ENCODE peak calls at places on chromosomes 2 and 18, in seven cellular contexts. One of them, this sample, is unnamed.

GRCh38 chr2:3664925-3665324 is 6.9 kb downstream of the ALLC start:
- DNase-seq in GM12878: no peak
- DNase-seq in spleen: no peak
- DNase-seq in sigmoid colon: no peak
- DNase-seq in HCT116: no peak
- DNase-seq in K562: no peak
- DNase-seq in H1: no peak
- DNase-seq in this sample: no peak

GRCh38 chr2:206937519-206937918 is 1.8 kb upstream of the CPO start:
- DNase-seq in GM12878: peak; percentile 12
- DNase-seq in spleen: no peak
- DNase-seq in sigmoid colon: no peak
- DNase-seq in HCT116: no peak
- DNase-seq in K562: no peak
- DNase-seq in H1: no peak
- DNase-seq in this sample: no peak

GRCh38 chr2:46655551-46656436 is 176.4 kb downstream of the TMEM247 start:
- DNase-seq in GM12878: no peak
- DNase-seq in spleen: no peak
- DNase-seq in sigmoid colon: no peak
- DNase-seq in HCT116: no peak
- DNase-seq in K562: no peak
- DNase-seq in H1: no peak
- DNase-seq in this sample: no peak

GRCh38 chr2:206232287-206233035 is 42.0 kb upstream of the ZDBF2 start:
- DNase-seq in GM12878: no peak
- DNase-seq in spleen: no peak
- DNase-seq in sigmoid colon: no peak
- DNase-seq in HCT116: no peak
- DNase-seq in K562: no peak
- DNase-seq in H1: no peak
- DNase-seq in this sample: no peak

GRCh38 chr2:43068053-43068471 is 158.3 kb downstream of the ZFP36L2 start:
- DNase-seq in GM12878: no peak
- DNase-seq in spleen: peak; percentile 57
- DNase-seq in sigmoid colon: peak; percentile 46
- DNase-seq in HCT116: no peak
- DNase-seq in K562: no peak
- DNase-seq in H1: no peak
- DNase-seq in this sample: peak; percentile 36

GRCh38 chr2:42067521-42067920 is 19.7 kb downstream of the PKDCC start:
- DNase-seq in GM12878: no peak
- DNase-seq in spleen: peak; percentile 13
- DNase-seq in sigmoid colon: no peak
- DNase-seq in HCT116: no peak
- DNase-seq in K562: no peak
- DNase-seq in H1: no peak
- DNase-seq in this sample: no peak

GRCh38 chr2:235468978-235469694 is 24.7 kb upstream of the AGAP1 start:
- DNase-seq in GM12878: no peak
- DNase-seq in spleen: no peak
- DNase-seq in sigmoid colon: peak; percentile 69
- DNase-seq in HCT116: peak; percentile 67
- DNase-seq in K562: no peak
- DNase-seq in H1: no peak
- DNase-seq in this sample: no peak

GRCh38 chr2:161223139-161223732 is 63.0 kb downstream of the TANK start:
- DNase-seq in GM12878: no peak
- DNase-seq in spleen: no peak
- DNase-seq in sigmoid colon: no peak
- DNase-seq in HCT116: peak; percentile 37
- DNase-seq in K562: peak; percentile 24
- DNase-seq in H1: no peak
- DNase-seq in this sample: no peak

GRCh38 chr2:166057363-166058169 is 70.3 kb downstream of the SCN1A start:
- DNase-seq in GM12878: no peak
- DNase-seq in spleen: no peak
- DNase-seq in sigmoid colon: no peak
- DNase-seq in HCT116: no peak
- DNase-seq in K562: peak; percentile 16
- DNase-seq in H1: no peak
- DNase-seq in this sample: no peak

GRCh38 chr18:8525692-8526091 is 83.5 kb upstream of the RAB12 start:
- DNase-seq in GM12878: no peak
- DNase-seq in spleen: no peak
- DNase-seq in sigmoid colon: peak; percentile 50
- DNase-seq in HCT116: no peak
- DNase-seq in K562: peak; percentile 47
- DNase-seq in H1: peak; percentile 7
- DNase-seq in this sample: no peak

GRCh38 chr2:217366996-217367395 is 507.1 kb upstream of the TNP1 start:
- DNase-seq in GM12878: no peak
- DNase-seq in spleen: no peak
- DNase-seq in sigmoid colon: no peak
- DNase-seq in HCT116: no peak
- DNase-seq in K562: no peak
- DNase-seq in H1: no peak
- DNase-seq in this sample: no peak

GRCh38 chr2:13413989-13414388 is 697.3 kb downstream of the TRIB2 start:
- DNase-seq in GM12878: no peak
- DNase-seq in spleen: no peak
- DNase-seq in sigmoid colon: no peak
- DNase-seq in HCT116: no peak
- DNase-seq in K562: no peak
- DNase-seq in H1: no peak
- DNase-seq in this sample: no peak

GRCh38 chr2:177031435-177032222 is 181.0 kb upstream of the HNRNPA3 start:
- DNase-seq in GM12878: no peak
- DNase-seq in spleen: no peak
- DNase-seq in sigmoid colon: no peak
- DNase-seq in HCT116: no peak
- DNase-seq in K562: no peak
- DNase-seq in H1: no peak
- DNase-seq in this sample: no peak

GRCh38 chr2:205721057-205721767 is 38.9 kb downstream of the NRP2 start:
- DNase-seq in GM12878: no peak
- DNase-seq in spleen: no peak
- DNase-seq in sigmoid colon: no peak
- DNase-seq in HCT116: no peak
- DNase-seq in K562: peak; percentile 10
- DNase-seq in H1: no peak
- DNase-seq in this sample: no peak

GRCh38 chr2:207316906-207317305 is 151.2 kb upstream of the KLF7 start:
- DNase-seq in GM12878: no peak
- DNase-seq in spleen: no peak
- DNase-seq in sigmoid colon: no peak
- DNase-seq in HCT116: no peak
- DNase-seq in K562: no peak
- DNase-seq in H1: no peak
- DNase-seq in this sample: no peak

GRCh38 chr2:188294547-188294946 is 2.9 kb downstream of the GULP1 start:
- DNase-seq in GM12878: no peak
- DNase-seq in spleen: no peak
- DNase-seq in sigmoid colon: no peak
- DNase-seq in HCT116: no peak
- DNase-seq in K562: no peak
- DNase-seq in H1: no peak
- DNase-seq in this sample: no peak

GRCh38 chr2:188293601-188294482 is 2.2 kb downstream of the GULP1 start:
- DNase-seq in GM12878: no peak
- DNase-seq in spleen: no peak
- DNase-seq in sigmoid colon: peak; percentile 90
- DNase-seq in HCT116: peak; percentile 84
- DNase-seq in K562: peak; percentile 24
- DNase-seq in H1: no peak
- DNase-seq in this sample: peak; percentile 36

GRCh38 chr2:188291617-188292445 is at the start of gene GULP1:
- DNase-seq in GM12878: no peak
- DNase-seq in spleen: peak; percentile 77
- DNase-seq in sigmoid colon: peak; percentile 90
- DNase-seq in HCT116: no peak
- DNase-seq in K562: peak; percentile 72
- DNase-seq in H1: no peak
- DNase-seq in this sample: peak; percentile 44

GRCh38 chr2:188291142-188291616 is 495 bp upstream of the GULP1 start:
- DNase-seq in GM12878: no peak
- DNase-seq in spleen: no peak
- DNase-seq in sigmoid colon: no peak
- DNase-seq in HCT116: no peak
- DNase-seq in K562: no peak
- DNase-seq in H1: no peak
- DNase-seq in this sample: no peak

DNA sequence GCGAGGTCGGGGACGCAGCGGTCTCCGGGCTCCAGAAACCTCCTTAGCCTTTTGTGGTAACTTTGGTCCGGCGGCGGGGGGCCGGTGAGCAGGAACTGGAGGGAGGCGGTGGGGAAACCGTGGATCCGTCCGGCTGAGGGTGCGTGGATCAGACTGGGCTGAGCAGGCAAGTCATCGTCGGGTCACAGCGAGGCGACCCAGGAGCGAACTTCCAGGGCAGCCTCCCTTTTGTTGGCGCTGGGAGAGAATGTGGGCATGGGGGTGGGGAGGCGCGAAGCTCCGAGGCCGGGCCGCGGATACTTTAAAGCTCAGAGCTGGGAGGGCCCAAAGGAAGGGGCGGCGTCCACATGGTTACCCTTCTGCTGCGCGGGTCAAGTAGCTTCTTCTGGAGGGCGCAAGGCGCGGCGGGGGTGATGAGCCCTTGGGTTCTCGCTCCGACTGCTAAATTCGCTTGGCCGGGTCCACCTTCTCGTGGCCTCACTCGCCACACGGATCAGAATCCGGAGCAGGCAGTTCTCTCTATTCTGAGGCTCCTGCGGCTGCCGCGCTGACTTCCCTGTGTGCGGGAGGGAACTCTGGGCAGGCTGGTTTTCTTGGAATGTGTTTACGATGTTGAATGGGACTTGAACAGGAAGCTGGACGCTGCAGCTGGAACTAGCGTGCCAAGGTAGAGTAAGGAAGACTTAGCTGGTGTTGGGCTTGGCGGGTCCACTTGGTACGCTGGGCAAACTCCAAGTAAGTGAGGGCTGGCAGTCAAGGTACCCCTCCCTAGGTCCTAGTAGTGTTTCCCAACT is 969 bp downstream of the GULP1 start:
- DNase-seq in GM12878: no peak
- DNase-seq in spleen: peak; percentile 71
- DNase-seq in sigmoid colon: peak; percentile 90
- DNase-seq in HCT116: peak; percentile 81
- DNase-seq in K562: peak; percentile 41
- DNase-seq in H1: no peak
- DNase-seq in this sample: peak; percentile 80
- TF ChIP-seq POLR2AphosphoS5 in GM12878: no peak
- TF ChIP-seq POLR2AphosphoS5 in spleen: peak; percentile 68
- TF ChIP-seq POLR2AphosphoS5 in sigmoid colon: peak; percentile 69
- TF ChIP-seq POLR2AphosphoS5 in HCT116: peak; percentile 92
- TF ChIP-seq POLR2AphosphoS5 in K562: no peak
- TF ChIP-seq POLR2AphosphoS5 in H1: peak; percentile 91
- TF ChIP-seq POLR2AphosphoS5 in this sample: peak; percentile 79

GRCh38 chr18:31099490-31100230 is 2.6 kb downstream of the DSC2 start:
- DNase-seq in GM12878: no peak
- DNase-seq in spleen: no peak
- DNase-seq in sigmoid colon: no peak
- DNase-seq in HCT116: no peak
- DNase-seq in K562: no peak
- DNase-seq in H1: no peak
- DNase-seq in this sample: no peak

GRCh38 chr18:31100598-31101147 is 1.5 kb downstream of the DSC2 start:
- DNase-seq in GM12878: no peak
- DNase-seq in spleen: peak; percentile 75
- DNase-seq in sigmoid colon: no peak
- DNase-seq in HCT116: no peak
- DNase-seq in K562: peak; percentile 49
- DNase-seq in H1: no peak
- DNase-seq in this sample: peak; percentile 19

GRCh38 chr18:31102941-31103340 is 720 bp upstream of the DSC2 start:
- DNase-seq in GM12878: no peak
- DNase-seq in spleen: no peak
- DNase-seq in sigmoid colon: no peak
- DNase-seq in HCT116: no peak
- DNase-seq in K562: no peak
- DNase-seq in H1: no peak
- DNase-seq in this sample: no peak

GRCh38 chr18:31102020-31102684 is at the start of gene DSC2:
- DNase-seq in GM12878: no peak
- DNase-seq in spleen: peak; percentile 86
- DNase-seq in sigmoid colon: no peak
- DNase-seq in HCT116: no peak
- DNase-seq in K562: peak; percentile 68
- DNase-seq in H1: no peak
- DNase-seq in this sample: peak; percentile 55

GRCh38 chr18:31101148-31102019 is 837 bp downstream of the DSC2 start:
- DNase-seq in GM12878: no peak
- DNase-seq in spleen: peak; percentile 91
- DNase-seq in sigmoid colon: peak; percentile 80
- DNase-seq in HCT116: no peak
- DNase-seq in K562: peak; percentile 80
- DNase-seq in H1: no peak
- DNase-seq in this sample: peak; percentile 61
- TF ChIP-seq POLR2A in GM12878: no peak
- TF ChIP-seq POLR2A in spleen: no peak
- TF ChIP-seq POLR2A in sigmoid colon: no peak
- TF ChIP-seq POLR2A in HCT116: no peak
- TF ChIP-seq POLR2A in K562: peak; percentile 77
- TF ChIP-seq POLR2A in H1: peak; percentile 67
- TF ChIP-seq POLR2A in this sample: no peak

GRCh38 chr2:132416996-132417395 is 391 bp downstream of the GPR39 start:
- DNase-seq in GM12878: no peak
- DNase-seq in spleen: no peak
- DNase-seq in sigmoid colon: no peak
- DNase-seq in HCT116: no peak
- DNase-seq in K562: no peak
- DNase-seq in H1: no peak
- DNase-seq in this sample: no peak

GRCh38 chr2:132424526-132425121 is 8.0 kb downstream of the GPR39 start:
- DNase-seq in GM12878: no peak
- DNase-seq in spleen: no peak
- DNase-seq in sigmoid colon: no peak
- DNase-seq in HCT116: no peak
- DNase-seq in K562: no peak
- DNase-seq in H1: no peak
- DNase-seq in this sample: no peak

GRCh38 chr2:132417430-132418035 is 928 bp downstream of the GPR39 start:
- DNase-seq in GM12878: no peak
- DNase-seq in spleen: peak; percentile 75
- DNase-seq in sigmoid colon: no peak
- DNase-seq in HCT116: no peak
- DNase-seq in K562: no peak
- DNase-seq in H1: no peak
- DNase-seq in this sample: no peak

GRCh38 chr2:132420776-132421175 is 4.2 kb downstream of the GPR39 start:
- DNase-seq in GM12878: no peak
- DNase-seq in spleen: no peak
- DNase-seq in sigmoid colon: no peak
- DNase-seq in HCT116: no peak
- DNase-seq in K562: no peak
- DNase-seq in H1: no peak
- DNase-seq in this sample: no peak

GRCh38 chr2:132421198-132421780 is 4.7 kb downstream of the GPR39 start:
- DNase-seq in GM12878: no peak
- DNase-seq in spleen: no peak
- DNase-seq in sigmoid colon: no peak
- DNase-seq in HCT116: no peak
- DNase-seq in K562: no peak
- DNase-seq in H1: no peak
- DNase-seq in this sample: no peak
- TF ChIP-seq CTCF in GM12878: no peak
- TF ChIP-seq CTCF in spleen: no peak
- TF ChIP-seq CTCF in sigmoid colon: no peak
- TF ChIP-seq CTCF in HCT116: peak; percentile 17
- TF ChIP-seq CTCF in K562: no peak
- TF ChIP-seq CTCF in H1: no peak
- TF ChIP-seq CTCF in this sample: no peak

GRCh38 chr2:55133467-55134315 is 83.4 kb upstream of the RTN4 start:
- DNase-seq in GM12878: peak; percentile 60
- DNase-seq in spleen: no peak
- DNase-seq in sigmoid colon: peak; percentile 74
- DNase-seq in HCT116: no peak
- DNase-seq in K562: peak; percentile 62
- DNase-seq in H1: peak; percentile 78
- DNase-seq in this sample: peak; percentile 49
- TF ChIP-seq POLR2AphosphoS5 in GM12878: peak; percentile 77
- TF ChIP-seq POLR2AphosphoS5 in spleen: no peak
- TF ChIP-seq POLR2AphosphoS5 in sigmoid colon: peak; percentile 37
- TF ChIP-seq POLR2AphosphoS5 in HCT116: no peak
- TF ChIP-seq POLR2AphosphoS5 in K562: peak; percentile 27
- TF ChIP-seq POLR2AphosphoS5 in H1: peak; percentile 48
- TF ChIP-seq POLR2AphosphoS5 in this sample: peak; percentile 20